ENCODE peak calls at places on chromosomes 13 and 19, in ten cellular contexts. One of them, this sample, is unnamed.

GRCh38 chr19:56109216-56109615 is 11.9 kb downstream of the ZNF787 start:
- DNase-seq in body of pancreas: no peak
- DNase-seq in thoracic aorta: no peak
- DNase-seq in neuronal stem cell: no peak
- DNase-seq in dorsolateral prefrontal cortex: no peak
- DNase-seq in Peyer's patch: no peak
- DNase-seq in IMR-90: peak
- DNase-seq in ascending aorta: no peak
- DNase-seq in cardiac muscle cell: no peak
- DNase-seq in H1: no peak
- DNase-seq in this sample: no peak

GRCh38 chr13:80742027-80742426 is 401.1 kb upstream of the SPRY2 start:
- DNase-seq in body of pancreas: no peak
- DNase-seq in thoracic aorta: no peak
- DNase-seq in neuronal stem cell: no peak
- DNase-seq in dorsolateral prefrontal cortex: no peak
- DNase-seq in Peyer's patch: no peak
- DNase-seq in IMR-90: no peak
- DNase-seq in ascending aorta: no peak
- DNase-seq in cardiac muscle cell: no peak
- DNase-seq in H1: no peak
- DNase-seq in this sample: no peak

GRCh38 chr13:73065665-73066350 is 7.0 kb downstream of the KLF5 start:
- DNase-seq in body of pancreas: peak
- DNase-seq in thoracic aorta: no peak
- DNase-seq in neuronal stem cell: no peak
- DNase-seq in dorsolateral prefrontal cortex: no peak
- DNase-seq in Peyer's patch: no peak
- DNase-seq in IMR-90: no peak
- DNase-seq in ascending aorta: no peak
- DNase-seq in cardiac muscle cell: no peak
- DNase-seq in H1: no peak
- DNase-seq in this sample: no peak

GRCh38 chr19:18225355-18225701 is 910 bp downstream of the PDE4C start:
- DNase-seq in body of pancreas: no peak
- DNase-seq in thoracic aorta: no peak
- DNase-seq in neuronal stem cell: no peak
- DNase-seq in dorsolateral prefrontal cortex: no peak
- DNase-seq in Peyer's patch: no peak
- DNase-seq in IMR-90: no peak
- DNase-seq in ascending aorta: no peak
- DNase-seq in cardiac muscle cell: no peak
- DNase-seq in H1: no peak
- DNase-seq in this sample: no peak

GRCh38 chr13:22461854-22462565 is 718.8 kb upstream of the SGCG start:
- DNase-seq in body of pancreas: no peak
- DNase-seq in thoracic aorta: no peak
- DNase-seq in neuronal stem cell: no peak
- DNase-seq in dorsolateral prefrontal cortex: no peak
- DNase-seq in Peyer's patch: no peak
- DNase-seq in IMR-90: no peak
- DNase-seq in ascending aorta: no peak
- DNase-seq in cardiac muscle cell: no peak
- DNase-seq in H1: no peak
- DNase-seq in this sample: no peak

GRCh38 chr19:41866284-41866683 is 6.2 kb downstream of the RPS19 start:
- DNase-seq in body of pancreas: no peak
- DNase-seq in thoracic aorta: no peak
- DNase-seq in neuronal stem cell: no peak
- DNase-seq in dorsolateral prefrontal cortex: no peak
- DNase-seq in Peyer's patch: no peak
- DNase-seq in IMR-90: no peak
- DNase-seq in ascending aorta: no peak
- DNase-seq in cardiac muscle cell: no peak
- DNase-seq in H1: no peak
- DNase-seq in this sample: no peak

GRCh38 chr13:33628662-33629061 is 189.3 kb upstream of the RFC3 start:
- DNase-seq in body of pancreas: no peak
- DNase-seq in thoracic aorta: no peak
- DNase-seq in neuronal stem cell: no peak
- DNase-seq in dorsolateral prefrontal cortex: no peak
- DNase-seq in Peyer's patch: no peak
- DNase-seq in IMR-90: no peak
- DNase-seq in ascending aorta: no peak
- DNase-seq in cardiac muscle cell: no peak
- DNase-seq in H1: no peak
- DNase-seq in this sample: no peak

GRCh38 chr13:20492641-20493040 is 33.0 kb downstream of the CRYL1 start:
- DNase-seq in body of pancreas: no peak
- DNase-seq in thoracic aorta: no peak
- DNase-seq in neuronal stem cell: no peak
- DNase-seq in dorsolateral prefrontal cortex: no peak
- DNase-seq in Peyer's patch: no peak
- DNase-seq in IMR-90: peak
- DNase-seq in ascending aorta: no peak
- DNase-seq in cardiac muscle cell: peak
- DNase-seq in H1: no peak
- DNase-seq in this sample: no peak

GRCh38 chr13:81442904-81443303 is 1102.0 kb upstream of the SPRY2 start:
- DNase-seq in body of pancreas: no peak
- DNase-seq in thoracic aorta: no peak
- DNase-seq in neuronal stem cell: no peak
- DNase-seq in dorsolateral prefrontal cortex: no peak
- DNase-seq in Peyer's patch: no peak
- DNase-seq in IMR-90: no peak
- DNase-seq in ascending aorta: no peak
- DNase-seq in cardiac muscle cell: no peak
- DNase-seq in H1: no peak
- DNase-seq in this sample: no peak

GRCh38 chr19:19094513-19094912 is 30.7 kb downstream of the SLC25A42 start:
- DNase-seq in body of pancreas: no peak
- DNase-seq in thoracic aorta: no peak
- DNase-seq in neuronal stem cell: no peak
- DNase-seq in dorsolateral prefrontal cortex: no peak
- DNase-seq in Peyer's patch: no peak
- DNase-seq in IMR-90: no peak
- DNase-seq in ascending aorta: no peak
- DNase-seq in cardiac muscle cell: no peak
- DNase-seq in H1: no peak
- DNase-seq in this sample: no peak

GRCh38 chr19:16316506-16316882 is 8.1 kb upstream of the KLF2 start:
- DNase-seq in body of pancreas: no peak
- DNase-seq in thoracic aorta: no peak
- DNase-seq in neuronal stem cell: no peak
- DNase-seq in dorsolateral prefrontal cortex: no peak
- DNase-seq in Peyer's patch: no peak
- DNase-seq in IMR-90: no peak
- DNase-seq in ascending aorta: no peak
- DNase-seq in cardiac muscle cell: no peak
- DNase-seq in H1: no peak
- DNase-seq in this sample: no peak
- H3K27ac ChIP-seq in body of pancreas: peak
- H3K27ac ChIP-seq in thoracic aorta: peak
- H3K27ac ChIP-seq in neuronal stem cell: no peak
- H3K27ac ChIP-seq in dorsolateral prefrontal cortex: peak
- H3K27ac ChIP-seq in Peyer's patch: peak
- H3K27ac ChIP-seq in IMR-90: peak
- H3K27ac ChIP-seq in ascending aorta: peak
- H3K27ac ChIP-seq in cardiac muscle cell: peak
- H3K27ac ChIP-seq in H1: no peak
- H3K27ac ChIP-seq in this sample: no peak

GRCh38 chr19:1906985-1907562 is 1.9 kb downstream of the ADAT3 start:
- DNase-seq in body of pancreas: no peak
- DNase-seq in thoracic aorta: no peak
- DNase-seq in neuronal stem cell: no peak
- DNase-seq in dorsolateral prefrontal cortex: no peak
- DNase-seq in Peyer's patch: no peak
- DNase-seq in IMR-90: no peak
- DNase-seq in ascending aorta: no peak
- DNase-seq in cardiac muscle cell: no peak
- DNase-seq in H1: no peak
- DNase-seq in this sample: no peak
- H3K27ac ChIP-seq in body of pancreas: peak
- H3K27ac ChIP-seq in thoracic aorta: no peak
- H3K27ac ChIP-seq in neuronal stem cell: no peak
- H3K27ac ChIP-seq in dorsolateral prefrontal cortex: peak
- H3K27ac ChIP-seq in Peyer's patch: no peak
- H3K27ac ChIP-seq in IMR-90: no peak
- H3K27ac ChIP-seq in ascending aorta: no peak
- H3K27ac ChIP-seq in cardiac muscle cell: no peak
- H3K27ac ChIP-seq in H1: no peak
- H3K27ac ChIP-seq in this sample: peak

GRCh38 chr13:114100446-114101320 is 31.7 kb downstream of the RASA3 start:
- DNase-seq in body of pancreas: peak
- DNase-seq in thoracic aorta: no peak
- DNase-seq in neuronal stem cell: no peak
- DNase-seq in dorsolateral prefrontal cortex: no peak
- DNase-seq in Peyer's patch: peak
- DNase-seq in IMR-90: no peak
- DNase-seq in ascending aorta: no peak
- DNase-seq in cardiac muscle cell: peak
- DNase-seq in H1: no peak
- DNase-seq in this sample: no peak
- H3K27ac ChIP-seq in body of pancreas: peak
- H3K27ac ChIP-seq in thoracic aorta: peak
- H3K27ac ChIP-seq in neuronal stem cell: peak
- H3K27ac ChIP-seq in dorsolateral prefrontal cortex: peak
- H3K27ac ChIP-seq in Peyer's patch: peak
- H3K27ac ChIP-seq in IMR-90: peak
- H3K27ac ChIP-seq in ascending aorta: peak
- H3K27ac ChIP-seq in cardiac muscle cell: peak
- H3K27ac ChIP-seq in H1: no peak
- H3K27ac ChIP-seq in this sample: peak

GRCh38 chr19:1647664-1648155 is 4.7 kb downstream of the TCF3 start:
- DNase-seq in body of pancreas: no peak
- DNase-seq in thoracic aorta: no peak
- DNase-seq in neuronal stem cell: no peak
- DNase-seq in dorsolateral prefrontal cortex: no peak
- DNase-seq in Peyer's patch: no peak
- DNase-seq in IMR-90: no peak
- DNase-seq in ascending aorta: no peak
- DNase-seq in cardiac muscle cell: no peak
- DNase-seq in H1: no peak
- DNase-seq in this sample: no peak
- H3K27ac ChIP-seq in body of pancreas: no peak
- H3K27ac ChIP-seq in thoracic aorta: no peak
- H3K27ac ChIP-seq in neuronal stem cell: no peak
- H3K27ac ChIP-seq in dorsolateral prefrontal cortex: no peak
- H3K27ac ChIP-seq in Peyer's patch: peak
- H3K27ac ChIP-seq in IMR-90: no peak
- H3K27ac ChIP-seq in ascending aorta: no peak
- H3K27ac ChIP-seq in cardiac muscle cell: no peak
- H3K27ac ChIP-seq in H1: no peak
- H3K27ac ChIP-seq in this sample: no peak

GRCh38 chr19:1658446-1659433 is 6.3 kb upstream of the TCF3 start:
- DNase-seq in body of pancreas: no peak
- DNase-seq in thoracic aorta: no peak
- DNase-seq in neuronal stem cell: no peak
- DNase-seq in dorsolateral prefrontal cortex: no peak
- DNase-seq in Peyer's patch: no peak
- DNase-seq in IMR-90: no peak
- DNase-seq in ascending aorta: no peak
- DNase-seq in cardiac muscle cell: no peak
- DNase-seq in H1: no peak
- DNase-seq in this sample: no peak
- H3K27ac ChIP-seq in body of pancreas: peak
- H3K27ac ChIP-seq in thoracic aorta: no peak
- H3K27ac ChIP-seq in neuronal stem cell: no peak
- H3K27ac ChIP-seq in dorsolateral prefrontal cortex: no peak
- H3K27ac ChIP-seq in Peyer's patch: no peak
- H3K27ac ChIP-seq in IMR-90: no peak
- H3K27ac ChIP-seq in ascending aorta: no peak
- H3K27ac ChIP-seq in cardiac muscle cell: no peak
- H3K27ac ChIP-seq in H1: no peak
- H3K27ac ChIP-seq in this sample: no peak

DNA sequence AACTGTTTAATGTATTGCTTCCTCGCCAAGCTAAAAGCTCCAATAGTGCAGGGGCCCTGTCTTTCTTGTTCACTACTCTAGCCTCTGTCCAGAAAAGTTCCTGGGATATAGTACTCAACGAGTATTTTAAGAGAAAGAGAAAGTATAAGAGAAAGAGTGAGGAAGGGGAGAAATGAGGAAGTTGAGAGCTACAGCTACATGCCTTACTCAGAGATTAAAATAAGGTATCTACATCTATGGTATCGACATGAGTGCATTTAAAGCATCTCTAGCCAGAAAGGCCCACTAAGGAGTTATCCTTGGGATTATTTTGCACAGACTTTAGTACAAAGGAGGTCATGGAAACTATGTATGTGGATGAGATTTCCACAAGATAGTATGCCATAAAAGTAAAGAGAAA is 28.5 kb downstream of the MYCBP2 start:
- DNase-seq in body of pancreas: no peak
- DNase-seq in thoracic aorta: no peak
- DNase-seq in neuronal stem cell: no peak
- DNase-seq in dorsolateral prefrontal cortex: no peak
- DNase-seq in Peyer's patch: no peak
- DNase-seq in IMR-90: no peak
- DNase-seq in ascending aorta: no peak
- DNase-seq in cardiac muscle cell: no peak
- DNase-seq in H1: no peak
- DNase-seq in this sample: no peak
- H3K27ac ChIP-seq in body of pancreas: no peak
- H3K27ac ChIP-seq in thoracic aorta: peak
- H3K27ac ChIP-seq in neuronal stem cell: no peak
- H3K27ac ChIP-seq in dorsolateral prefrontal cortex: no peak
- H3K27ac ChIP-seq in Peyer's patch: peak
- H3K27ac ChIP-seq in IMR-90: no peak
- H3K27ac ChIP-seq in ascending aorta: no peak
- H3K27ac ChIP-seq in cardiac muscle cell: no peak
- H3K27ac ChIP-seq in H1: no peak
- H3K27ac ChIP-seq in this sample: no peak

DNA sequence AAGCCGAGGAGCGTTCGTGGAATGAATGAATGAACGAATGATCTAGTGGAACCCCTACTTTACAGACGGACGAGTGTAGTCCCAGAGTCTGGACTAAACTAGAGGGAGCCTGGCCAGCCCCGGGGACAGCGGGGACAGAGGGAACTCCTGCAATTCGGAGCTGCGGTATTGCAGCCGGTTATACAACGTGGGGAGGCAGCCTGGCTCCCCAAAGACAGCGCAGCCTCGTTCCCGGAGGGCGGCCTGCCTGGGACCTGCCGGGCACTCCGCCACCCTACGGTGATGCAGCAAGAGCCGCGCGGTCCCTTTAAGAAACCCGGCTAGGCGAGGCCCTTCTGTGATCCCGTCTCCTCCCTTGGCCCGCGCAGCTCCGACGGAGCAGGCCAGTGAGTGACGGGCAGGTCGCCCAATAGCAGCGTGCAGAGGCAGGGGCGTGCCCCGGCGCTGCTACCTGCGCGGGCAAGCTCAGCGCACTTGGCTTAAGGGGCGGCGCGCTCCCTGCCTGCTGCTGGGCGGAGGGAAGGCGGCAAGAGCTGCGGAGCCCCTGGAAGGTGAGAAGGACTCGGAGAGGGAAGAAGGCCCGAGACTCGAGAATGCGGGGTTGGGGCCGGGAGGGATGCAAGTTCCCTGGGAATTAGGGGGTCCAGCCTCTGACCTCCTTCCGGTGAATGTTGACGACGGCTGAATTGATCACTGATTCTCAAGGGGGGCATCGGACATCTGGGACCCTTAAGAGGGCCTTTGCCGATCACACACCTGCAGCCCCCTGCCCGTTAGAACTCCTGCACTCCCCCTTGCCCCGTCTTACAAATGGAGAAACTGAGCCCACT is at the start of gene ABCA7:
- DNase-seq in body of pancreas: peak
- DNase-seq in thoracic aorta: peak
- DNase-seq in neuronal stem cell: peak
- DNase-seq in dorsolateral prefrontal cortex: peak
- DNase-seq in Peyer's patch: peak
- DNase-seq in IMR-90: peak
- DNase-seq in ascending aorta: peak
- DNase-seq in cardiac muscle cell: peak
- DNase-seq in H1: peak
- DNase-seq in this sample: peak
- H3K27ac ChIP-seq in body of pancreas: peak
- H3K27ac ChIP-seq in thoracic aorta: peak
- H3K27ac ChIP-seq in neuronal stem cell: peak
- H3K27ac ChIP-seq in dorsolateral prefrontal cortex: no peak
- H3K27ac ChIP-seq in Peyer's patch: peak
- H3K27ac ChIP-seq in IMR-90: no peak
- H3K27ac ChIP-seq in ascending aorta: no peak
- H3K27ac ChIP-seq in cardiac muscle cell: peak
- H3K27ac ChIP-seq in H1: peak
- H3K27ac ChIP-seq in this sample: peak